ENCODE peak calls at places on chromosomes 16 and 17, in five cellular contexts. J is Caco-2, R is activated B cell treated with CpG ODN at 0.5 μM for 24 hours, C is heart left ventricle, K is B cell. U is an unnamed sample.

GRCh38 chr17:74190807-74191206 is 12.7 kb upstream of the RPL38 start:
- DNase-seq in J (no peak), R (no peak), C (no peak), K (no peak), U (no peak)

GRCh38 chr16:30534368-30535105 is at the start of gene ZNF747:
- DNase-seq in J (peak), R (peak), C (peak), K (peak), U (peak)

GRCh38 chr16:27758544-27758943 is 208.6 kb downstream of the KATNIP start:
- DNase-seq in J (no peak), R (no peak), C (no peak), K (no peak), U (no peak)

GRCh38 chr16:3511286-3512180 is 10.7 kb downstream of the CLUAP1 start:
- DNase-seq in J (no peak), R (no peak), C (no peak), K (no peak), U (no peak)

GRCh38 chr16:495127-495748 is 32.3 kb upstream of the CAPN15 start:
- DNase-seq in J (peak), R (no peak), C (no peak), K (no peak), U (no peak)

GRCh38 chr17:37176683-37177082 is 199.1 kb upstream of the C17orf78 start:
- DNase-seq in J (no peak), R (no peak), C (no peak), K (no peak), U (no peak)

GRCh38 chr16:29994613-29995329 is 646 bp downstream of the HIRIP3 start:
- DNase-seq in J (no peak), R (no peak), C (peak), K (no peak), U (no peak)

GRCh38 chr16:31869511-31870201 is 4.0 kb upstream of the ZNF267 start:
- DNase-seq in J (no peak), R (no peak), C (no peak), K (peak), U (peak)

GRCh38 chr16:66728117-66728787 is 23.2 kb downstream of the DYNC1LI2 start:
- DNase-seq in J (no peak), R (no peak), C (no peak), K (peak), U (no peak)

GRCh38 chr16:80614908-80615696 is 74.3 kb downstream of the DYNLRB2 start:
- DNase-seq in J (no peak), R (no peak), C (no peak), K (no peak), U (no peak)

GRCh38 chr17:50837980-50838954 is 2.9 kb downstream of the WFIKKN2 start:
- DNase-seq in J (peak), R (no peak), C (no peak), K (no peak), U (no peak)
- TF ChIP-seq CTCF in J (no peak), R (no peak), C (no peak), K (no peak), U (no peak)

GRCh38 chr17:60901222-60901621 is 223.6 kb downstream of the BCAS3 start:
- DNase-seq in J (no peak), R (no peak), C (no peak), K (no peak), U (no peak)
- TF ChIP-seq CTCF in J (no peak), R (no peak), C (peak), K (no peak), U (no peak)

DNA sequence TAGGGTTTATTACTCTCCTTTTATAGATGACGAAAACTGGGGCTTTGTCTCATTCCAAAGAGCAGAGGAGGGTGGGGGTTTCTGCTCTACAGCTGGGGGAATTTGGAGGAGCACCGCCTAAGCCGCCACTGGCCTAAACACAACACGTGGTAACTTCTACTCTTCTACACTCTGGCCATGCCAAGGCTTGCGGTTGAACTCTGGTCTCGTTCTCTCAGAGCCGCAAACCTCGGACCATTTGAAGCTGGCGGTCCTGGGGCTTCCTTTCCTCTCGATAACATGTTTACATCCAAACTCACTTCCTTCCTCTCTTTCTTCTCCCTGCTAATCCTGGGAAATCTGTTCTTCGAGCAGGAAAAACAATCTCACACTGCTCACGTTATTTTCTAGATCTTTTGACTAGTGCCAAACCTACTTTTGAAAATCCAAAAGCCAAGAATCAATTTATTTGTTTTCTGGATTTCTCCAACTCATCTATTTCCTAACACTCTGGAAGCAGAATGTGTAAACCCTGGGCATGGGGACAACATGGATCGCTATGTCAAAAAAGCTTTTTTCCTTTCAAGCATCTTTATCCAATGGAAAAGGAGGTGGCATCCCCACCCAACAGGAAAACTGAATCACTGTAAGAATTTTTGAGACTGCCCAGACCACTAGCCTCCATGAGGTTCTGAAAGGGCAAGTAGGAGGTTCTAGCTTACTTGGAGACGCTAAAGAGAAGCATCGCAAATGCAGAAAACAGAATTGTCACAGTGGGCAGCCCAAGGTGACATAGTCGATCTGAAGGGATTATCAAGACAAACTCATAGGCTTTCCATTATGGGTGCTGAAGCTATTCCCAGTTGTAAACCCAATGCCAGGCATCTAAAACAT is 13.6 kb upstream of the EEF2K start:
- DNase-seq in J (peak), R (peak), C (peak), K (peak), U (peak)
- TF ChIP-seq CTCF in J (no peak), R (no peak), C (no peak), K (no peak), U (no peak)

GRCh38 chr16:75550211-75550662 is 5.8 kb downstream of the TMEM231 start:
- DNase-seq in J (no peak), R (no peak), C (no peak), K (peak), U (peak)
- TF ChIP-seq CTCF in J (peak), R (no peak), C (peak), K (no peak), U (peak)

GRCh38 chr17:70100983-70101382 is 26.0 kb downstream of the KCNJ16 start:
- DNase-seq in J (no peak), R (no peak), C (no peak), K (no peak), U (no peak)
- TF ChIP-seq CTCF in J (peak), R (no peak), C (peak), K (no peak), U (no peak)

DNA sequence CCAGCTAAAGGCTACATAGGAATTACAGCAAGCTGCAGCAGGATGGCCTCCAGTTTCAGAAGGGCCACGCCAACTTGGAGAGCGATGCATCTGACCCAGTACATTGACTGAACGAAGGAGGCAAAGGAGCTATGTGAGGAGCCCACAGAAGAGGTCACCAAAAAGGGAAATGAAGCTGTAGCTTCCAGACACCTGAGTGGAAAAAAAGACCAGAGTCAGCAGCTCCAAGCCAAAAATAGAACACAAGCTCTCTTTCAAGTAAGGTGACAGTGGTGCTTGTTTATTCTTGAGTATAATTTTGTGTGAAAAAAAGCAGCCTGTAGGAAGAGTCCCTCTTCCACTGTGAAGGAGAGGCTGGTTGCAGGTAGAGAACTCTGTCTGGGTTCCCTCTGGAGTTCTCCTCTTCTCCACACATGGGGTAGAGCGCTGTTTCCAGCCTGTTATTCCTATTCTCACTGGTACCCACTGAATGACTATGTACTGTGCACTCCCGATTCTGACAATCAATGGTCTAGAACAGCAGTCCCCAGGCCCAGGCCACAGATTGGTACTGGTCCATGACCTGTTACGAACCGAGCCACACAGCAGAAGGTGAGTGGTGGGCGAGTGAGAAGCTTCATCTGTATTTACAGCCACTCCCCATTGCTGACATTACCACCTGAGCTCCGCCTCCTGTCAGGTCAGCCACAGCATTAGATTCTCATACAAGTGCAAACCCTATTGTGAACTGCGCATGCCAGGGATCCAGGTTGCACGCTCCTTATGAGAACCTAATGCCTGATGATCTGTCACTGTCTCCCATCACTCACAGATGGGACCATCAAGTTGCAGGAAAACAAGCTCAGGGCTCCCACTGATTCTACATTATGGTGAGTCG is 15.1 kb downstream of the CCL4 start:
- DNase-seq in J (no peak), R (no peak), C (no peak), K (no peak), U (no peak)
- TF ChIP-seq CTCF in J (peak), R (no peak), C (no peak), K (no peak), U (no peak)

GRCh38 chr16:13839577-13839976 is 80.4 kb upstream of the ERCC4 start:
- DNase-seq in J (no peak), R (no peak), C (no peak), K (no peak), U (no peak)
- TF ChIP-seq CTCF in J (no peak), R (no peak), C (no peak), K (no peak), U (peak)